ENCODE peak calls at places on chromosomes 12 and 14, in six cellular contexts. W is HFF-Myc, B is heart right ventricle, X is left ventricle myocardium inferior, V is PC-9, Q is thoracic aorta. C is an unnamed sample.

GRCh38 chr14:93126124-93126523 is 10.4 kb upstream of the ITPK1 start:
- DNase-seq in W (no peak), B (no peak), X (no peak), V (no peak), Q (no peak), C (no peak)

GRCh38 chr12:12159988-12160387 is 89.2 kb downstream of the BCL2L14 start:
- DNase-seq in W (no peak), B (no peak), X (no peak), V (no peak), Q (no peak), C (no peak)

GRCh38 chr12:18323159-18323558 is 61.8 kb downstream of the PIK3C2G start:
- DNase-seq in W (peak; percentile 9), B (no peak), X (no peak), V (no peak), Q (no peak), C (no peak)

GRCh38 chr12:69000540-69001243 is 67.7 kb upstream of the CPM start:
- DNase-seq in W (no peak), B (no peak), X (no peak), V (no peak), Q (no peak), C (no peak)

GRCh38 chr14:81211844-81212243 is 8.9 kb downstream of the GTF2A1 start:
- DNase-seq in W (no peak), B (peak; percentile 29), X (peak; percentile 30), V (no peak), Q (no peak), C (peak; percentile 17)

GRCh38 chr12:126763359-126763758 is 1503.6 kb upstream of the TMEM132C start:
- DNase-seq in W (no peak), B (no peak), X (no peak), V (no peak), Q (no peak), C (no peak)

GRCh38 chr14:24398298-24398942 is 383 bp upstream of the NYNRIN start:
- DNase-seq in W (no peak), B (peak; percentile 82), X (peak; percentile 52), V (no peak), Q (no peak), C (peak; percentile 15)

GRCh38 chr14:46250113-46250703 is 401.4 kb downstream of the RPL10L start:
- DNase-seq in W (peak; percentile 0), B (no peak), X (no peak), V (no peak), Q (no peak), C (peak; percentile 3)

GRCh38 chr12:15644700-15645099 is 144.5 kb downstream of the EPS8 start:
- DNase-seq in W (no peak), B (no peak), X (no peak), V (no peak), Q (no peak), C (no peak)

GRCh38 chr14:104665663-104666522 is 23.5 kb upstream of the INF2 start:
- DNase-seq in W (no peak), B (no peak), X (peak; percentile 49), V (peak; percentile 77), Q (no peak), C (peak; percentile 95)

GRCh38 chr12:65961731-65962130 is 137.4 kb downstream of the HMGA2 start:
- DNase-seq in W (no peak), B (no peak), X (no peak), V (no peak), Q (no peak), C (no peak)

GRCh38 chr14:104863131-104863862 is 1.8 kb upstream of the CEP170B start:
- DNase-seq in W (no peak), B (no peak), X (peak; percentile 12), V (no peak), Q (no peak), C (no peak)

GRCh38 chr14:96796851-96797187 is 363 bp upstream of the VRK1 start:
- DNase-seq in W (no peak), B (no peak), X (no peak), V (no peak), Q (no peak), C (no peak)

GRCh38 chr14:100592972-100593371 is 5.8 kb upstream of the BEGAIN start:
- DNase-seq in W (no peak), B (no peak), X (no peak), V (no peak), Q (no peak), C (no peak)

GRCh38 chr14:75223664-75224154 is 47.3 kb upstream of the TMED10 start:
- DNase-seq in W (no peak), B (peak; percentile 64), X (peak; percentile 30), V (peak; percentile 41), Q (no peak), C (peak; percentile 16)

GRCh38 chr12:98788396-98788795 is 143.3 kb downstream of the APAF1 start:
- DNase-seq in W (no peak), B (peak; percentile 3), X (no peak), V (no peak), Q (no peak), C (no peak)

GRCh38 chr12:132837693-132838463 is 9.2 kb upstream of the GOLGA3 start:
- DNase-seq in W (no peak), B (no peak), X (peak; percentile 26), V (no peak), Q (no peak), C (no peak)

GRCh38 chr12:1474059-1474537 is 120.3 kb downstream of the FBXL14 start:
- DNase-seq in W (peak; percentile 98), B (no peak), X (no peak), V (peak; percentile 55), Q (peak; percentile 36), C (no peak)

GRCh38 chr12:113403435-113404415 is at the start of gene SDS:
- DNase-seq in W (no peak), B (peak; percentile 73), X (peak; percentile 46), V (no peak), Q (no peak), C (peak; percentile 47)

GRCh38 chr14:24243336-24243836 is 963 bp upstream of the TINF2 start:
- DNase-seq in W (no peak), B (no peak), X (no peak), V (no peak), Q (no peak), C (peak; percentile 65)

GRCh38 chr12:123643911-123644310 is 10.3 kb downstream of the GTF2H3 start:
- DNase-seq in W (no peak), B (no peak), X (no peak), V (no peak), Q (no peak), C (no peak)

GRCh38 chr12:33304176-33304575 is 135.4 kb downstream of the SYT10 start:
- DNase-seq in W (no peak), B (no peak), X (no peak), V (no peak), Q (no peak), C (no peak)

GRCh38 chr12:57543666-57544065 is 3.3 kb downstream of the DCTN2 start:
- DNase-seq in W (no peak), B (no peak), X (no peak), V (no peak), Q (no peak), C (no peak)

GRCh38 chr14:103723176-103724081 is 7.8 kb downstream of the ZFYVE21 start:
- DNase-seq in W (no peak), B (no peak), X (no peak), V (no peak), Q (no peak), C (no peak)

GRCh38 chr12:2231956-2232355 is 179.2 kb downstream of the CACNA1C start:
- DNase-seq in W (no peak), B (no peak), X (no peak), V (no peak), Q (no peak), C (no peak)

GRCh38 chr12:101567918-101568317 is 26.9 kb upstream of the MYBPC1 start:
- DNase-seq in W (no peak), B (no peak), X (no peak), V (no peak), Q (no peak), C (no peak)

GRCh38 chr12:95574799-95575452 is 23.6 kb upstream of the USP44 start:
- DNase-seq in W (peak; percentile 15), B (no peak), X (no peak), V (peak; percentile 4), Q (no peak), C (peak; percentile 9)

GRCh38 chr12:3035171-3035570 is 42.0 kb upstream of the TSPAN9 start:
- DNase-seq in W (no peak), B (no peak), X (no peak), V (no peak), Q (no peak), C (no peak)

GRCh38 chr12:104669057-104669770 is 212.5 kb downstream of the CHST11 start:
- DNase-seq in W (no peak), B (peak; percentile 69), X (peak; percentile 77), V (no peak), Q (no peak), C (no peak)

GRCh38 chr14:29710015-29710414 is 217.6 kb downstream of the PRKD1 start:
- DNase-seq in W (no peak), B (no peak), X (no peak), V (no peak), Q (no peak), C (peak; percentile 2)
- TF ChIP-seq CTCF in W (peak; percentile 18), B (peak; percentile 31), X (peak; percentile 58), V (no peak), Q (no peak), C (no peak)

DNA sequence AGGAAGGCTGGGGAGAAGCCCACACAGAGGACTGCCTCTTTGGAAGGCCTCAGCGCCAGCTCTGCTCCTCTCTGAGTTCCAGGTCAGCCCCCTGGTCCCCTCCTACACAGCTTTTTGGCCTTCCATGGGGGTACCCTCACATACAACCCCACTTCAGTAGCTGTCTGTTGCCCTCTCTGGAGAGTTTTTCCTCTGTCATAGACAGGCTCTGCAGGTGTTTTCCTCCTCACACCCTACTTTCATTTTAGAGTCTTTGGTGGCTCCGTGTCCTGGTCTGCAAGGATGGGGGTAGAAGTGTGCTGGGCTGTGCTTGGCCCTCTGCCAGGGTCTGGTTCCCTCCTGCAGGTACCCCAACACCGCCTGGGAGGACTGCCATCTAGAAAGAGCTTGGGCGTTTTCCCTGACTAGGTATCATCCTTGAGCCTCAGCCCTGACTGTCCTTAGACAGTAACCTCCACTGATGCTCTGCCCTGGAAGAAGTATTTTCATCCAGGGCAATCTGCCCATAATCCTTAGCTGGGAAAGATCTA is 15.1 kb downstream of the ZDHHC22 start:
- DNase-seq in W (no peak), B (no peak), X (no peak), V (no peak), Q (no peak), C (no peak)
- TF ChIP-seq CTCF in W (no peak), B (no peak), X (no peak), V (no peak), Q (no peak), C (no peak)

DNA sequence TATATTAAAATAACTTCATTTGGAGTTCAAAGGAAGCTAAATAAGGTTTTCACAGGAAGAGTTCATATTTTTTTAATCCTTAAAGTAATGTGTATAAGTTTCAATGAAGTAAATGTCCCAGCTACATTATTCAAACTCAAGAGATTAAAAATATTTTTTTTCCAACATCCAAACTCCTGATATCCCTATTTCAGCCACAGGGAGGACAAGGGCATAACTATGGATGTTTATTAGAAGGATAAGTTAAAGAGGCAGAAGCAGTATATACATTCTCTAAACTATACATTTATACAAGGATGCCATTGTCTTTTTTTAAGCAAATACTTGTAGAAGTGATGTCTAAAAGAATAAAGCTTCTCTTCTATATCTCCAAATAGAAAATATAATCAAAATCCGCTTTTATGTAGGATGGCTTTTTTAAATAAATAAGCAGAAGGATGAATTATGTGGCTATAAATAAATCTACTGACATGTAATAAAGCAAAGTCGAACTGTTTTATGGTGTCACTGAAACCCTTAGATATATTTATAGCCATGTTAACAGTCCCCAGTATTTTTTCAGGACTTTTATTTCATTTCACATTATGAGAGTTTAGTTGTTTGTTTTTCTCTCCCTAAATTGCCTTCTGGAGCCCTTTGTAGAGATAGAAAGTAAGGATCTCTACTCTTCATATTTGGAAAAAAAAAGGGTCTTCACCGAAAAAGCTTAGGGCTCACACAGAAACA is 936.5 kb downstream of the DIO2 start:
- DNase-seq in W (no peak), B (no peak), X (no peak), V (no peak), Q (no peak), C (no peak)
- TF ChIP-seq CTCF in W (no peak), B (no peak), X (no peak), V (no peak), Q (no peak), C (no peak)

GRCh38 chr12:88519802-88520435 is 60.4 kb downstream of the KITLG start:
- DNase-seq in W (no peak), B (no peak), X (no peak), V (no peak), Q (no peak), C (no peak)
- TF ChIP-seq CTCF in W (no peak), B (no peak), X (no peak), V (no peak), Q (no peak), C (no peak)